ENCODE peak calls at places on chromosomes 5 and 9, in six cellular contexts. H is stimulated activated CD4-positive, alpha-beta T cell treated with anti-CD3 and anti-CD28 coated beads, Interleukin-2, amount 100 ng/mL, for 24 hours; N is T1000; Y is nephron progenitor cell; A is cardiac fibroblast; T is T-helper 17 cell. M is an unnamed sample.

GRCh38 chr5:173765030-173765644 is 123.0 kb upstream of the CPEB4 start:
- DNase-seq in H (no peak), N (no peak), Y (no peak), A (no peak), T (no peak), M (no peak)

GRCh38 chr5:82347213-82347947 is 69.2 kb upstream of the RPS23 start:
- DNase-seq in H (no peak), N (no peak), Y (peak; percentile 31), A (peak; percentile 64), T (no peak), M (peak; percentile 85)

GRCh38 chr5:1038417-1039209 is 30.0 kb downstream of the NKD2 start:
- DNase-seq in H (no peak), N (no peak), Y (peak; percentile 3), A (no peak), T (no peak), M (peak; percentile 57)

GRCh38 chr9:90311811-90312210 is 330.8 kb downstream of the DIRAS2 start:
- DNase-seq in H (no peak), N (no peak), Y (no peak), A (no peak), T (no peak), M (no peak)

GRCh38 chr9:78618735-78619134 is 321.8 kb downstream of the PSAT1 start:
- DNase-seq in H (no peak), N (no peak), Y (no peak), A (no peak), T (no peak), M (no peak)

GRCh38 chr5:152987156-152987555 is 503.3 kb upstream of the GRIA1 start:
- DNase-seq in H (no peak), N (no peak), Y (no peak), A (no peak), T (no peak), M (no peak)

GRCh38 chr9:93089481-93089991 is 6.5 kb upstream of the CARD19 start:
- DNase-seq in H (no peak), N (no peak), Y (no peak), A (no peak), T (no peak), M (peak; percentile 49)

GRCh38 chr5:85663708-85664031 is 954.1 kb upstream of the COX7C start:
- DNase-seq in H (no peak), N (no peak), Y (no peak), A (no peak), T (no peak), M (no peak)

GRCh38 chr5:178116406-178116885 is 3.1 kb downstream of the N4BP3 start:
- DNase-seq in H (peak; percentile 64), N (no peak), Y (no peak), A (no peak), T (peak; percentile 57), M (peak; percentile 66)

GRCh38 chr5:56409331-56410190 is 176.4 kb upstream of the ANKRD55 start:
- DNase-seq in H (no peak), N (peak; percentile 31), Y (no peak), A (peak; percentile 78), T (no peak), M (no peak)

GRCh38 chr9:36056896-36057295 is 20.2 kb downstream of the RECK start:
- DNase-seq in H (no peak), N (no peak), Y (no peak), A (no peak), T (no peak), M (no peak)

GRCh38 chr9:114411452-114411851 is 23.7 kb upstream of the AKNA start:
- DNase-seq in H (no peak), N (no peak), Y (no peak), A (no peak), T (no peak), M (no peak)

GRCh38 chr5:32562841-32563240 is 22.5 kb upstream of the SUB1 start:
- DNase-seq in H (no peak), N (no peak), Y (no peak), A (peak; percentile 18), T (no peak), M (no peak)

M was measured in kidney.